ENCODE peak calls at places on chromosomes 12 and 14, in six cellular contexts. One of them, this sample, is unnamed.

GRCh38 chr14:21087294-21088091 is 11.0 kb downstream of the ZNF219 start:
- DNase-seq in choroid plexus epithelial cell: peak; percentile 98
- DNase-seq in head of caudate nucleus: peak; percentile 50
- DNase-seq in IMR-90: peak; percentile 98
- DNase-seq in HS-5: peak; percentile 83
- DNase-seq in NCI-H2081: peak; percentile 74
- DNase-seq in this sample: peak; percentile 68

GRCh38 chr12:91406920-91407341 is 224.3 kb upstream of the DCN start:
- DNase-seq in IMR-90: no peak
- DNase-seq in head of caudate nucleus: no peak
- DNase-seq in NCI-H2081: no peak
- DNase-seq in HS-5: peak; percentile 15
- DNase-seq in choroid plexus epithelial cell: peak; percentile 27
- DNase-seq in this sample: no peak

GRCh38 chr12:98725481-98726247 is 80.6 kb downstream of the APAF1 start:
- DNase-seq in NCI-H2081: peak; percentile 65
- DNase-seq in choroid plexus epithelial cell: peak; percentile 85
- DNase-seq in HS-5: peak; percentile 19
- DNase-seq in IMR-90: peak; percentile 80
- DNase-seq in head of caudate nucleus: peak; percentile 72
- DNase-seq in this sample: no peak

GRCh38 chr12:123924539-123924938 is 48.1 kb downstream of the CCDC92 start:
- DNase-seq in head of caudate nucleus: no peak
- DNase-seq in NCI-H2081: no peak
- DNase-seq in choroid plexus epithelial cell: no peak
- DNase-seq in IMR-90: no peak
- DNase-seq in HS-5: no peak
- DNase-seq in this sample: no peak

GRCh38 chr14:105999361-106000028 is 473.1 kb downstream of the TMEM121 start:
- DNase-seq in NCI-H2081: peak; percentile 4
- DNase-seq in head of caudate nucleus: no peak
- DNase-seq in choroid plexus epithelial cell: peak; percentile 47
- DNase-seq in HS-5: no peak
- DNase-seq in IMR-90: no peak
- DNase-seq in this sample: peak; percentile 81

GRCh38 chr14:76947838-76948184 is 80.7 kb downstream of the IRF2BPL start:
- DNase-seq in IMR-90: no peak
- DNase-seq in head of caudate nucleus: no peak
- DNase-seq in HS-5: no peak
- DNase-seq in choroid plexus epithelial cell: no peak
- DNase-seq in NCI-H2081: no peak
- DNase-seq in this sample: no peak

GRCh38 chr12:65517656-65518210 is 239.2 kb downstream of the MSRB3 start:
- DNase-seq in choroid plexus epithelial cell: no peak
- DNase-seq in HS-5: no peak
- DNase-seq in head of caudate nucleus: no peak
- DNase-seq in IMR-90: no peak
- DNase-seq in NCI-H2081: no peak
- DNase-seq in this sample: no peak

GRCh38 chr12:48810817-48811453 is 7.4 kb upstream of the CACNB3 start:
- DNase-seq in choroid plexus epithelial cell: peak; percentile 90
- DNase-seq in NCI-H2081: no peak
- DNase-seq in HS-5: peak; percentile 39
- DNase-seq in IMR-90: peak; percentile 98
- DNase-seq in head of caudate nucleus: no peak
- DNase-seq in this sample: no peak

GRCh38 chr14:85421166-85421877 is 108.6 kb upstream of the FLRT2 start:
- DNase-seq in head of caudate nucleus: no peak
- DNase-seq in NCI-H2081: no peak
- DNase-seq in choroid plexus epithelial cell: peak; percentile 86
- DNase-seq in IMR-90: peak; percentile 83
- DNase-seq in HS-5: no peak
- DNase-seq in this sample: no peak

GRCh38 chr12:48988030-48988649 is 10.0 kb downstream of the WNT1 start:
- DNase-seq in head of caudate nucleus: peak; percentile 74
- DNase-seq in NCI-H2081: peak; percentile 23
- DNase-seq in choroid plexus epithelial cell: peak; percentile 52
- DNase-seq in HS-5: no peak
- DNase-seq in IMR-90: peak; percentile 37
- DNase-seq in this sample: peak; percentile 82

This sample was measured in T-helper 9 cell.